ENCODE peak calls at places on chromosomes 2 and 18, in eight cellular contexts. X, Y, Z, I, V, L, Q and E are unnamed samples.

GRCh38 chr18:70848329-70848728 is 559.5 kb downstream of the SOCS6 start:
- DNase-seq in X (no peak), Y (no peak), Z (no peak), I (no peak), V (no peak), L (peak), Q (no peak), E (no peak)

GRCh38 chr2:86646865-86647264 is 23.2 kb upstream of the RNF103 start:
- DNase-seq in X (no peak), Y (no peak), Z (no peak), I (no peak), V (no peak), L (no peak), Q (no peak), E (no peak)

GRCh38 chr2:227629435-227629834 is 12.1 kb downstream of the SCYGR4 start:
- DNase-seq in X (no peak), Y (no peak), Z (no peak), I (no peak), V (no peak), L (no peak), Q (no peak), E (no peak)

GRCh38 chr2:56565143-56565542 is 381.4 kb downstream of the CCDC85A start:
- DNase-seq in X (no peak), Y (no peak), Z (no peak), I (no peak), V (no peak), L (no peak), Q (no peak), E (no peak)

GRCh38 chr2:199663157-199663556 is 187.8 kb downstream of the FTCDNL1 start:
- DNase-seq in X (no peak), Y (peak), Z (no peak), I (no peak), V (no peak), L (no peak), Q (peak), E (no peak)

GRCh38 chr2:108288534-108289106 is at the start of gene SULT1C2:
- DNase-seq in X (no peak), Y (no peak), Z (peak), I (no peak), V (no peak), L (no peak), Q (no peak), E (no peak)

GRCh38 chr2:236843061-236843460 is 242.6 kb upstream of the COPS8 start:
- DNase-seq in X (no peak), Y (no peak), Z (no peak), I (no peak), V (no peak), L (no peak), Q (no peak), E (no peak)

GRCh38 chr2:194714541-194714940 is 942.5 kb upstream of the SLC39A10 start:
- DNase-seq in X (no peak), Y (no peak), Z (no peak), I (no peak), V (no peak), L (no peak), Q (no peak), E (no peak)

GRCh38 chr2:102826904-102827303 is 65.1 kb downstream of the TMEM182 start:
- DNase-seq in X (peak), Y (no peak), Z (no peak), I (no peak), V (no peak), L (peak), Q (peak), E (peak)

GRCh38 chr2:11133238-11133935 is 21.9 kb upstream of the SLC66A3 start:
- DNase-seq in X (peak), Y (no peak), Z (peak), I (no peak), V (no peak), L (no peak), Q (no peak), E (no peak)

GRCh38 chr2:151363709-151364108 is 6.3 kb downstream of the TNFAIP6 start:
- DNase-seq in X (peak), Y (peak), Z (no peak), I (no peak), V (no peak), L (no peak), Q (peak), E (no peak)

GRCh38 chr2:173972636-173973035 is 7.5 kb upstream of the SP3 start:
- DNase-seq in X (no peak), Y (no peak), Z (no peak), I (no peak), V (no peak), L (no peak), Q (no peak), E (no peak)

GRCh38 chr2:217248312-217248935 is 388.6 kb upstream of the TNP1 start:
- DNase-seq in X (peak), Y (peak), Z (peak), I (peak), V (peak), L (peak), Q (peak), E (no peak)

GRCh38 chr2:14634223-14634884 is 1.8 kb downstream of the LRATD1 start:
- DNase-seq in X (peak), Y (peak), Z (peak), I (peak), V (no peak), L (peak), Q (peak), E (peak)

GRCh38 chr2:8176837-8177236 is 505.0 kb upstream of the ID2 start:
- DNase-seq in X (no peak), Y (no peak), Z (no peak), I (no peak), V (no peak), L (no peak), Q (no peak), E (no peak)

GRCh38 chr18:9188359-9189231 is 52.0 kb downstream of the ANKRD12 start:
- DNase-seq in X (no peak), Y (no peak), Z (no peak), I (no peak), V (no peak), L (no peak), Q (no peak), E (no peak)

GRCh38 chr2:181910028-181910763 is 18.7 kb downstream of the ITPRID2 start:
- DNase-seq in X (no peak), Y (no peak), Z (no peak), I (no peak), V (no peak), L (no peak), Q (no peak), E (no peak)

GRCh38 chr18:21100141-21100540 is 11.5 kb downstream of the ROCK1 start:
- DNase-seq in X (no peak), Y (no peak), Z (no peak), I (no peak), V (no peak), L (no peak), Q (no peak), E (no peak)

GRCh38 chr2:206201075-206201848 is 41.6 kb downstream of the EEF1B2 start:
- DNase-seq in X (no peak), Y (no peak), Z (no peak), I (no peak), V (no peak), L (no peak), Q (no peak), E (no peak)

GRCh38 chr2:132837764-132838163 is 167.8 kb upstream of the LYPD1 start:
- DNase-seq in X (no peak), Y (no peak), Z (peak), I (no peak), V (no peak), L (no peak), Q (no peak), E (no peak)

GRCh38 chr18:2535419-2535910 is 35.8 kb downstream of the METTL4 start:
- DNase-seq in X (no peak), Y (no peak), Z (no peak), I (no peak), V (no peak), L (no peak), Q (no peak), E (no peak)

GRCh38 chr2:103003750-103004250 is 242.0 kb downstream of the TMEM182 start:
- DNase-seq in X (no peak), Y (no peak), Z (no peak), I (no peak), V (no peak), L (no peak), Q (no peak), E (peak)

GRCh38 chr18:48140738-48141137 is 210.3 kb upstream of the SMAD2 start:
- DNase-seq in X (no peak), Y (no peak), Z (peak), I (no peak), V (no peak), L (no peak), Q (no peak), E (no peak)

GRCh38 chr2:229169751-229170150 is 101.3 kb downstream of the PID1 start:
- DNase-seq in X (no peak), Y (no peak), Z (no peak), I (no peak), V (no peak), L (no peak), Q (no peak), E (no peak)

GRCh38 chr18:55323051-55323994 is 264.7 kb downstream of the TCF4 start:
- DNase-seq in X (no peak), Y (no peak), Z (no peak), I (no peak), V (no peak), L (peak), Q (no peak), E (peak)

GRCh38 chr18:58104071-58104470 is 60.0 kb downstream of the NEDD4L start:
- DNase-seq in X (no peak), Y (no peak), Z (no peak), I (no peak), V (no peak), L (no peak), Q (peak), E (no peak)

GRCh38 chr18:23229472-23229871 is 94.2 kb downstream of the CABLES1 start:
- DNase-seq in X (no peak), Y (no peak), Z (no peak), I (no peak), V (no peak), L (no peak), Q (no peak), E (no peak)

GRCh38 chr2:218125095-218125494 is 733 bp upstream of the CXCR2 start:
- DNase-seq in X (no peak), Y (no peak), Z (no peak), I (no peak), V (no peak), L (no peak), Q (no peak), E (no peak)

GRCh38 chr18:62183578-62184195 is 3.2 kb downstream of the PIGN start:
- DNase-seq in X (no peak), Y (peak), Z (peak), I (no peak), V (no peak), L (peak), Q (peak), E (no peak)

GRCh38 chr2:236628256-236628961 is 58.8 kb downstream of the ACKR3 start:
- DNase-seq in X (no peak), Y (no peak), Z (no peak), I (peak), V (no peak), L (no peak), Q (no peak), E (no peak)

GRCh38 chr2:134790487-134790886 is 47.9 kb upstream of the ACMSD start:
- DNase-seq in X (no peak), Y (no peak), Z (peak), I (no peak), V (no peak), L (no peak), Q (no peak), E (no peak)

GRCh38 chr2:111169268-111169667 is 48.6 kb downstream of the BCL2L11 start:
- DNase-seq in X (no peak), Y (no peak), Z (no peak), I (no peak), V (no peak), L (no peak), Q (no peak), E (no peak)

GRCh38 chr2:111972955-111973565 is 74.7 kb downstream of the MERTK start:
- DNase-seq in X (no peak), Y (no peak), Z (no peak), I (no peak), V (no peak), L (no peak), Q (no peak), E (no peak)

GRCh38 chr2:175034728-175035127 is 29.5 kb upstream of the CHN1 start:
- DNase-seq in X (no peak), Y (no peak), Z (no peak), I (no peak), V (no peak), L (no peak), Q (no peak), E (no peak)

GRCh38 chr2:239300242-239300641 is 100.6 kb downstream of the HDAC4 start:
- DNase-seq in X (no peak), Y (no peak), Z (no peak), I (peak), V (no peak), L (no peak), Q (no peak), E (no peak)

GRCh38 chr2:54496920-54497319 is 40.8 kb downstream of the SPTBN1 start:
- DNase-seq in X (no peak), Y (no peak), Z (no peak), I (no peak), V (no peak), L (peak), Q (peak), E (no peak)